ENCODE peak calls at places on chromosome 7, in five cellular contexts. E, G, A, Z and D are unnamed samples.

GRCh38 chr7:148304456-148304855 is 286.1 kb upstream of the C7orf33 start:
- DNase-seq in A (no peak), E (no peak), G (no peak), Z (no peak), D (no peak)

GRCh38 chr7:64959072-64959747 is 31.6 kb downstream of the ZNF117 start:
- DNase-seq in A (peak), G (no peak), E (no peak), Z (no peak), D (no peak)

GRCh38 chr7:35037211-35037525 is at the start of gene DPY19L1:
- DNase-seq in E (no peak), Z (no peak), A (no peak), G (no peak), D (no peak)

GRCh38 chr7:112770051-112770450 is 20.1 kb downstream of the TMEM168 start:
- DNase-seq in Z (no peak), A (no peak), G (no peak), E (no peak), D (peak)

GRCh38 chr7:92766461-92767003 is 69.8 kb downstream of the CDK6 start:
- DNase-seq in G (no peak), E (no peak), A (no peak), Z (no peak), D (peak)

GRCh38 chr7:138167869-138168296 is 91.6 kb downstream of the AKR1D1 start:
- DNase-seq in E (no peak), A (no peak), Z (no peak), G (no peak), D (no peak)

GRCh38 chr7:143360788-143361551 is 1.5 kb downstream of the FAM131B start:
- DNase-seq in E (no peak), A (no peak), Z (no peak), G (no peak), D (no peak)

GRCh38 chr7:74525881-74526280 is 72.2 kb downstream of the GTF2IRD1 start:
- DNase-seq in A (peak), G (no peak), E (no peak), Z (no peak), D (no peak)

GRCh38 chr7:106765727-106766355 is 99.2 kb upstream of the PIK3CG start:
- DNase-seq in G (no peak), A (no peak), E (no peak), Z (no peak), D (peak)

GRCh38 chr7:133980794-133981193 is 146.3 kb upstream of the LRGUK start:
- DNase-seq in A (no peak), E (no peak), G (no peak), Z (no peak), D (no peak)

GRCh38 chr7:80095545-80095944 is 39.1 kb upstream of the GNAI1 start:
- DNase-seq in A (no peak), Z (no peak), E (no peak), G (no peak), D (peak)

GRCh38 chr7:17941171-17941490 is 837 bp upstream of the SNX13 start:
- DNase-seq in E (no peak), G (no peak), A (no peak), Z (no peak), D (no peak)

GRCh38 chr7:94584113-94584512 is 71.8 kb downstream of the SGCE start:
- DNase-seq in Z (no peak), A (peak), G (no peak), E (no peak), D (peak)

GRCh38 chr7:149570784-149571183 is 73.2 kb upstream of the ZNF746 start:
- DNase-seq in A (no peak), E (no peak), G (no peak), Z (no peak), D (no peak)

GRCh38 chr7:34158754-34159153 is 253.4 kb downstream of the BMPER start:
- DNase-seq in Z (no peak), A (no peak), G (peak), E (no peak), D (peak)

GRCh38 chr7:80218723-80219122 is 84.1 kb downstream of the GNAI1 start:
- DNase-seq in E (no peak), A (no peak), Z (no peak), G (no peak), D (peak)

GRCh38 chr7:95545666-95546065 is 50.6 kb downstream of the PDK4 start:
- DNase-seq in G (no peak), Z (no peak), E (no peak), A (no peak), D (no peak)

GRCh38 chr7:102225025-102225424 is 61.6 kb upstream of the SH2B2 start:
- DNase-seq in G (no peak), A (no peak), E (no peak), Z (no peak), D (no peak)

GRCh38 chr7:34227525-34227924 is 322.2 kb downstream of the BMPER start:
- DNase-seq in A (no peak), Z (no peak), G (no peak), E (no peak), D (no peak)

GRCh38 chr7:49294611-49295010 is 370.3 kb downstream of the CDC14C start:
- DNase-seq in G (no peak), E (no peak), Z (no peak), A (no peak), D (no peak)

GRCh38 chr7:17302575-17303142 is 4.2 kb downstream of the AHR start:
- DNase-seq in A (no peak), Z (no peak), G (no peak), E (no peak), D (peak)

GRCh38 chr7:120077777-120078176 is 195.2 kb upstream of the KCND2 start:
- DNase-seq in A (no peak), Z (no peak), G (no peak), E (no peak), D (no peak)

GRCh38 chr7:70776627-70777101 is 355.3 kb upstream of the GALNT17 start:
- DNase-seq in G (no peak), Z (no peak), A (no peak), E (peak), D (no peak)

GRCh38 chr7:130266258-130266960 is at the start of gene CPA2:
- DNase-seq in A (no peak), Z (no peak), G (no peak), E (no peak), D (peak)

GRCh38 chr7:147419001-147419400 is 1171.6 kb upstream of the C7orf33 start:
- DNase-seq in G (no peak), E (no peak), A (peak), Z (no peak), D (no peak)

GRCh38 chr7:21011153-21011552 is 224.5 kb upstream of the SP8 start:
- DNase-seq in Z (no peak), E (no peak), A (no peak), G (no peak), D (no peak)

GRCh38 chr7:73850781-73851207 is 8.5 kb upstream of the METTL27 start:
- DNase-seq in A (no peak), Z (no peak), G (no peak), E (no peak), D (peak)

GRCh38 chr7:4663239-4663638 is 18.9 kb upstream of the FOXK1 start:
- DNase-seq in G (no peak), Z (no peak), E (no peak), A (no peak), D (no peak)

GRCh38 chr7:150962743-150963399 is 15.2 kb downstream of the KCNH2 start:
- DNase-seq in E (peak), Z (peak), A (no peak), G (peak), D (no peak)

GRCh38 chr7:99562832-99563231 is 4.4 kb downstream of the ZNF655 start:
- DNase-seq in Z (no peak), A (no peak), E (no peak), G (no peak), D (peak)

GRCh38 chr7:68433462-68433861 is 1164.8 kb upstream of the AUTS2 start:
- DNase-seq in E (no peak), A (no peak), G (no peak), Z (no peak), D (no peak)

GRCh38 chr7:5396542-5396941 is 27.1 kb downstream of the TNRC18 start:
- DNase-seq in A (no peak), G (no peak), E (no peak), Z (peak), D (no peak)

GRCh38 chr7:23490357-23491131 is 20.3 kb upstream of the IGF2BP3 start:
- DNase-seq in G (peak), E (peak), Z (peak), A (no peak), D (peak)

GRCh38 chr7:157235357-157236018 is 96.8 kb downstream of the UBE3C start:
- DNase-seq in A (no peak), Z (no peak), G (no peak), E (no peak), D (peak)

GRCh38 chr7:158120751-158121150 is 466.9 kb downstream of the PTPRN2 start:
- DNase-seq in Z (no peak), E (no peak), A (no peak), G (no peak), D (no peak)

GRCh38 chr7:35799846-35800717 is 775 bp upstream of the SEPTIN7 start:
- DNase-seq in A (peak), G (peak), Z (peak), E (peak), D (peak)

GRCh38 chr7:116525913-116526857 is 1.3 kb downstream of the CAV1 start:
- DNase-seq in A (no peak), Z (peak), E (peak), G (peak), D (peak)